ENCODE peak calls at places on chromosomes 7 and 10, in four cellular contexts. E, N, O and J are unnamed samples. For H3K36me3, the result is how much of the 10 kb centered on the place peaks cover.

GRCh38 chr10:102919237-102919959 is 1.3 kb downstream of the CNNM2 start:
- DNase-seq in E (no peak), O (peak), N (no peak), J (no peak)

GRCh38 chr7:96127746-96128145 is 194.2 kb downstream of the SLC25A13 start:
- DNase-seq in N (no peak), O (no peak), E (no peak), J (no peak)

GRCh38 chr10:75505293-75505692 is 73.9 kb downstream of the LRMDA start:
- DNase-seq in O (no peak), E (no peak), N (no peak), J (no peak)

GRCh38 chr10:5511885-5512280 is 12.5 kb upstream of the CALML5 start:
- DNase-seq in E (no peak), N (no peak), O (no peak), J (no peak)

GRCh38 chr10:103665439-103665838 is 171.9 kb downstream of the NEURL1 start:
- DNase-seq in N (peak), E (no peak), O (no peak), J (no peak)

GRCh38 chr10:82796510-82796909 is 921.5 kb downstream of the NRG3 start:
- DNase-seq in N (no peak), O (no peak), E (no peak), J (no peak)

GRCh38 chr10:116665541-116666125 is 44.9 kb downstream of the PNLIPRP2 start:
- DNase-seq in E (no peak), N (peak), O (no peak), J (no peak)

GRCh38 chr7:130732980-130733865 is 784 bp downstream of the KLF14 start:
- DNase-seq in N (peak), E (no peak), O (peak), J (no peak)

DNA sequence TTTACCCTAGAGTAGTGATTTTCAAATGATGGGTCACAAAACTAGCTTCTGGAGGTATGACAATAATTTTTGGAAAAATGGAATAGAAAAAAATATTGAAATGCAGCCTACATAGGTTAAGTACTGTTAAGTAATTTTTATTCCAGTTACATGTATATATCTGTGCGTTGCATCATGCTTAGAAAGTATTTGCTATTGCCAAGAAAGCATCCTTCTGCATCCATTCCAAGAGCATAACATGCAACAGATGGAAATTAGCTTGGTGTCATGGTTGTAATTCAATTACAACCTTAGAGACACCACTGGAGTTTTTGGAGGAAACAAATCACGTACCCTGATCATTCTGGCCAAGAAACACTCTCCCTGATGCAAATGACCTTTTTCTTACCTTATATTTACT is 1.7 kb downstream of the AKR1B1 start:
- DNase-seq in E (no peak), O (no peak), N (no peak), J (no peak)
- H3K36me3 ChIP-seq in E (under half), O (under half), N (under half), J (under half)

GRCh38 chr7:106840342-106840741 is 24.7 kb upstream of the PIK3CG start:
- DNase-seq in E (no peak), N (no peak), O (peak), J (peak)

GRCh38 chr7:106844286-106844997 is 20.6 kb upstream of the PIK3CG start:
- DNase-seq in O (no peak), N (no peak), E (no peak), J (no peak)

GRCh38 chr7:106841896-106842390 is 23.1 kb upstream of the PIK3CG start:
- DNase-seq in O (peak), E (no peak), N (no peak), J (no peak)

DNA sequence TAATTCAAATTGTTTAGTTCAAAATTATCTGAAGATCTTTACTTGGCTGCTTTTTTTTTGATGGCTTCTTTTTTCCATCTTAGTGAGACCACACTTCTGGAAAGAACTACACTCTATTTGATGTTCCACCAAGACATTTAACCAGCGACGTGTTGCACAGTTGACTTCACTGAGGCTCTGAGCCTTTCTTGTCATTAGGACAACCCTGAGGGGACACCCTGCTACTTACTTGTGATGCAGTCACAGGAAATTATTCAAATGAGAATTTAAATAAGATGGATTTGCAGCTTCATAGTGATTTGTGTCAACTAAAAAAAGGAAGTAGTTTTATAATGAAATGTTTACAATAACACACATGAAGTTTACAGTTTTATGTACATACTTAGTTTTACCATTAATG is 25.6 kb upstream of the PIK3CG start:
- DNase-seq in N (no peak), O (no peak), E (no peak), J (no peak)
- H3K27ac ChIP-seq in N (no peak), O (no peak), E (no peak), J (no peak)

DNA sequence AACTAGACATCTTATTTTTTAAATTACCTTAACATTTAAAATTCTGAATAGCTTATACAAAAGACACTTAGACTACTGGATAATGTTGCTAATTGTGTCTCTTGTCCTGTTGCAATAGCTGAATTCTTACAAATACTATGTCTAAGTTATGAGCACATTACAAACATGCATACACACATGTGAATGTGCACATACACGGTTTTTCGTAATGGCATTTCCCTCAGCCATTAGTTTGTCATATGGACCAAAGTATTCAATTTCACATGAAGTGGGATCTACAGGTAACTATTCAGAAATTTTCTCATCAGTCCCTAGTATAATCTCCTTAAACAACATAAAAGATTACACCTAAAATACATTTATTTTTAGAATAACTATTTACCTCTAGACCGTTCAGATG is 178.6 kb upstream of the BET1 start:
- DNase-seq in O (no peak), E (no peak), N (no peak), J (no peak)
- H3K4me3 ChIP-seq in O (no peak), E (peak), N (no peak), J (no peak)

GRCh38 chr10:80421369-80422220 is 13.2 kb downstream of the PRXL2A start:
- DNase-seq in O (no peak), N (no peak), E (no peak), J (no peak)
- H3K36me3 ChIP-seq in O (half or more), N (half or more), E (under half), J (under half)

DNA sequence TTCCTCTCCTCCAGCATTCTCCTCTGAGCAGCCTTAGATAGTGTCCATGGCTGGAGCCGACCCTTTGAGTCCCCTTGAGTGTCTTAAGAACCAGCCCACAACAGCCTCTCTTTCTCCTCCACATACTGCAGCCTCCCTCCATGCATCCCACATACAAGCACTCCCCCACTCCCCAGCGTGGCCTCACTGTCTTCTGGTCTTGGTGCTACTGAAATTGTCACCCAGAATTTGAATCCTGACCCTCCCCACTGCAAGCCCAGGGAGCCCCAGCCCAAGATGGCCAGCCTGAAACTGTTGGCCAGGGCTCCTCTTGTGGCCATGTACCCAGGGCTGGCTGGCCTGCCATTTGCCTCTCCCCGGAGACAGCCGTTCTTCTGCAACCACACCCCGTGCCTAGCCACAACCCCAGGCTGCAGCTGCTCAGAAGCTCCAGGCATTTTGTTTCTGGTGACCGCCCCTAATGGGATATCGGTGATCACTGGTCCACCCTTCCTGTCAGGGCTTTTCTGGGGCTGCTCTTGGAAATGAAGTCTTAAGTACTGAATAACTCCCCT is 18.8 kb upstream of the SH2D4B start:
- DNase-seq in N (peak), E (no peak), O (no peak), J (no peak)
- H3K27ac ChIP-seq in N (peak), E (no peak), O (no peak), J (no peak)

GRCh38 chr7:2059964-2060700 is 172.6 kb downstream of the MAD1L1 start:
- DNase-seq in E (no peak), N (no peak), O (no peak), J (no peak)
- H3K4me3 ChIP-seq in E (no peak), N (no peak), O (no peak), J (no peak)

GRCh38 chr10:74122060-74122459 is 28.6 kb downstream of the AP3M1 start:
- DNase-seq in E (no peak), O (no peak), N (no peak), J (no peak)
- H3K36me3 ChIP-seq in E (half or more), O (half or more), N (half or more), J (half or more)

GRCh38 chr10:77685494-77685893 is 47.9 kb upstream of the KCNMA1 start:
- DNase-seq in E (no peak), N (no peak), O (peak), J (no peak)

GRCh38 chr10:77680065-77680464 is 42.5 kb upstream of the KCNMA1 start:
- DNase-seq in E (no peak), N (no peak), O (peak), J (no peak)

GRCh38 chr10:77680811-77681210 is 43.2 kb upstream of the KCNMA1 start:
- DNase-seq in E (no peak), O (peak), N (no peak), J (no peak)

GRCh38 chr10:77681839-77682238 is 44.2 kb upstream of the KCNMA1 start:
- DNase-seq in E (no peak), O (peak), N (no peak), J (no peak)

DNA sequence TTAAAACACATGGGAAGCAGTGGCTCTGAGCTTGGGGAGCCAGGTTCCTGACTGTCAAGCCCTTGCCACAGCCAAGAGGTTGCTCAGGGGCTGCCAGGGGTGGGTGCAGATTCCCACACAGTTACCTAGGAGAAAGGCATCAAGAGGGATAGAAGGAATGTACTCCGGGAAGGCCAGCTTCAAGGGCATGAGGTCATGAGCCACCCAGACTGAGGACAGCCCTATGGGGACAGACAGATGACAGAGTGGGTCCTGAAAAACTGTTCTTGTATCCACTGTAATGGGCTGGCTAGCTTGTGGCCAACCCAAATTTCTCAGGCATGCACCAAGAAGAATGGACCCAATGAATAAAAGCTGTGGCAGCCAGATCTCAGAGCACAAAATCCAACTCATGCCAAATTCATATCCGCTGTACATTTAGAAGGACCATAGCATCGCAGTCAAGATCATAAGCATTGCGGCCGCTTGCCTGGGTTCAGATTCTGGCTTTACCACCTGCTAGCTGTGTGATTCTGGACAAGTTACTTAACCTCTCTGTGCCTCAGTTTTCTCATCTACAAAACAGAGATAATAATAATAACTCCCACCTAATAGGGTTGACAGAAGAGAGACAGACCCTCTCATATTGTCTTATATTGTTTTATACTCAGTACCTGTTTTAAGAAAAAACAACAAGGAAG is 44.9 kb upstream of the KCNMA1 start:
- DNase-seq in O (peak), E (no peak), N (no peak), J (no peak)
- H3K27ac ChIP-seq in O (no peak), E (no peak), N (no peak), J (no peak)

GRCh38 chr7:55440040-55440690 is 75.0 kb downstream of the LANCL2 start:
- DNase-seq in E (no peak), O (no peak), N (no peak), J (no peak)
- H3K4me3 ChIP-seq in E (no peak), O (no peak), N (no peak), J (no peak)

DNA sequence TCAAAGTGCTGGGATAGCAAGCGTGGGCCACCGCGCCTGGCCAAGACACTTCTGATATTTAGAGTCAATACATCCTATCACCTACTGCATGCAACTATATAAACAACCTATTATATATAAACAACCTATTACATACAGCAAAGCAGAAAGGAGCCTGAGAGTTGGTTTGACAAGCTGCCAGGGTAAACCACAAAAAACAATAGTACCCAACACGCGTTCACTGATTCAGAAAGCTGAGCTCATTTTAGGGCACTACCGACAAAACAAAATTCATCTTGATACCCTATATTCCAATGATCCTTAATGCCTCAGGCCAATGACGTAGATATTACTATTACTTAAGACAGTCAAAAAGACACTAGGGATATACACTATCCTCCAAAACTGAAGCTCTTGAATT is 16.2 kb downstream of the MALSU1 start:
- DNase-seq in O (no peak), E (no peak), N (no peak), J (no peak)
- H3K36me3 ChIP-seq in O (half or more), E (under half), N (under half), J (half or more)